ENCODE peak calls at places on chromosome 20, in nine cellular contexts. K, E, G, T, H, Q, D, P and L are unnamed samples.

GRCh38 chr20:58851221-58851968 is 693 bp upstream of the GNAS-AS1 start:
- DNase-seq in K (no peak), E (no peak), G (no peak), T (no peak), H (no peak), Q (no peak), D (no peak), P (no peak), L (no peak)

GRCh38 chr20:18421608-18422007 is 45.2 kb downstream of the DZANK1 start:
- DNase-seq in K (no peak), E (no peak), G (no peak), T (no peak), H (no peak), Q (no peak), D (no peak), P (no peak), L (no peak)

GRCh38 chr20:32319100-32319499 is 39.0 kb upstream of the ASXL1 start:
- DNase-seq in K (no peak), E (no peak), G (no peak), T (no peak), H (no peak), Q (no peak), D (no peak), P (no peak), L (no peak)

GRCh38 chr20:42483694-42484303 is 705.9 kb downstream of the PTPRT start:
- DNase-seq in K (no peak), E (no peak), G (no peak), T (peak; percentile 15), H (no peak), Q (no peak), D (no peak), P (peak; percentile 45), L (peak; percentile 36)

GRCh38 chr20:22350624-22351023 is 233.7 kb downstream of the FOXA2 start:
- DNase-seq in K (no peak), E (no peak), G (no peak), T (no peak), H (no peak), Q (no peak), D (no peak), P (no peak), L (no peak)

GRCh38 chr20:6265204-6265904 is 142.5 kb upstream of the FERMT1 start:
- DNase-seq in K (no peak), E (no peak), G (no peak), T (peak; percentile 23), H (peak; percentile 72), Q (no peak), D (no peak), P (no peak), L (no peak)

GRCh38 chr20:25033250-25033940 is 24.5 kb downstream of the ACSS1 start:
- DNase-seq in K (no peak), E (no peak), G (no peak), T (no peak), H (no peak), Q (no peak), D (no peak), P (no peak), L (no peak)

GRCh38 chr20:39983655-39984054 is 705.4 kb downstream of the MAFB start:
- DNase-seq in K (no peak), E (no peak), G (no peak), T (no peak), H (no peak), Q (no peak), D (no peak), P (no peak), L (no peak)

GRCh38 chr20:61252601-61253263 is 671 bp downstream of the CDH4 start:
- DNase-seq in K (no peak), E (no peak), G (no peak), T (no peak), H (no peak), Q (no peak), D (no peak), P (no peak), L (no peak)

GRCh38 chr20:57103146-57103800 is 163.2 kb downstream of the BMP7 start:
- DNase-seq in K (no peak), E (no peak), G (no peak), T (no peak), H (no peak), Q (no peak), D (peak; percentile 77), P (no peak), L (no peak)
- TF ChIP-seq CTCF in K (no peak), E (no peak), G (no peak), T (no peak), H (no peak), Q (no peak), D (no peak), P (no peak), L (no peak)

GRCh38 chr20:1150968-1151367 is 32.6 kb downstream of the PSMF1 start:
- DNase-seq in K (no peak), E (no peak), G (no peak), T (no peak), H (no peak), Q (no peak), D (no peak), P (no peak), L (no peak)

GRCh38 chr20:1154224-1154623 is 30.6 kb downstream of the TMEM74B start:
- DNase-seq in K (no peak), E (no peak), G (no peak), T (no peak), H (no peak), Q (no peak), D (no peak), P (no peak), L (no peak)

GRCh38 chr20:1154734-1155133 is 30.0 kb downstream of the TMEM74B start:
- DNase-seq in K (no peak), E (no peak), G (no peak), T (no peak), H (no peak), Q (no peak), D (no peak), P (no peak), L (no peak)

GRCh38 chr20:1146957-1147356 is 28.6 kb downstream of the PSMF1 start:
- DNase-seq in K (no peak), E (no peak), G (no peak), T (no peak), H (no peak), Q (no peak), D (no peak), P (no peak), L (no peak)

DNA sequence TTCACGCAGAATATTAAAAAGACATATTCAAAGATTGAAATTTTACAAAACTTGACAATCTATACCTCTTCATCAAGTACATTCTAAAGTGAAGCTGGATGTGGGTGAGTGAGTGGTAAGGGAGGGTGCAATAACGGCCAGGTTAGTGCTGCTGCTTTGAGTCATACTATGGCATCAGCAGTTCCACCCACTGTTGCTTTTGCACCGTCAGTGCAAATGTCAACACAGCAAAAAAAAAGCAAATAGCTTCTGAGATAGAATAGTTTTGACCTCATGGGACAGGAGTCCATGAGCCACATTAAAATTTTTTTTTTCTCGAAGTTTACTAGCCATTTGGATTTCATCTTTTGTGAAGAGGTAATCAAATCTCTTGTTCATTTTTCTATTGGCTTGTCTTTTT is 31.8 kb downstream of the PSMF1 start:
- DNase-seq in K (no peak), E (no peak), G (no peak), T (no peak), H (peak; percentile 55), Q (no peak), D (no peak), P (no peak), L (no peak)
- H3K36me3 ChIP-seq in K (peaks cover 36% of the 10 kb centered on the region), E (peaks cover 10% of the 10 kb centered on the region), G (no peaks in the 10 kb centered on the region), T (no peaks in the 10 kb centered on the region), H (peaks cover 63% of the 10 kb centered on the region), Q (peaks cover 60% of the 10 kb centered on the region), D (no peaks in the 10 kb centered on the region), P (no peaks in the 10 kb centered on the region), L (peaks cover 15% of the 10 kb centered on the region)

GRCh38 chr20:63413963-63414684 is 53.0 kb upstream of the CHRNA4 start:
- DNase-seq in K (no peak), E (no peak), G (no peak), T (no peak), H (no peak), Q (no peak), D (no peak), P (no peak), L (no peak)
- H3K27ac ChIP-seq in K (no peak overlapping the region), E (no peak overlapping the region), G (no peak overlapping the region), T (no peak overlapping the region), H (no peak overlapping the region), Q (no peak overlapping the region), D (no peak overlapping the region), P (no peak overlapping the region), L (no peak overlapping the region)

GRCh38 chr20:362271-363254 is 15.7 kb downstream of the NRSN2 start:
- DNase-seq in K (peak; percentile 86), E (no peak), G (peak; percentile 34), T (peak; percentile 96), H (peak; percentile 99), Q (peak; percentile 88), D (peak; percentile 80), P (peak; percentile 88), L (peak; percentile 89)
- TF ChIP-seq CTCF in K (peak; percentile 52), E (no peak), G (no peak), T (peak; percentile 30), H (peak; percentile 86), Q (peak; percentile 30), D (peak; percentile 65), P (peak; percentile 76), L (peak; percentile 35)

GRCh38 chr20:47283411-47283810 is 73.1 kb downstream of the ZMYND8 start:
- DNase-seq in K (no peak), E (no peak), G (no peak), T (no peak), H (no peak), Q (no peak), D (no peak), P (no peak), L (no peak)
- H3K36me3 ChIP-seq in K (peaks cover 94% of the 10 kb centered on the region), E (peaks cover 65% of the 10 kb centered on the region), G (no peaks in the 10 kb centered on the region), T (no peaks in the 10 kb centered on the region), H (peaks cover 8% of the 10 kb centered on the region), Q (peaks cover 100% of the 10 kb centered on the region), D (no peaks in the 10 kb centered on the region), P (no peaks in the 10 kb centered on the region), L (no peaks in the 10 kb centered on the region)